ENCODE peak calls at places on chromosomes 7 and 10, in ten cellular contexts. D is NCI-H1092; G is activated naive CD4-positive, alpha-beta T cell; K is A549; W is HEK293T; B is GM03348; H is dorsolateral prefrontal cortex; V is AG08395; Z is NCI-H1417 treated with DMSO at 0.1 percent for 48 hours; R is pancreas. Q is an unnamed sample.
A peak's percentile ranks its signal among the peaks of the same experiment; 100 is the strongest.

GRCh38 chr7:114243019-114243507 is 171.6 kb upstream of the FOXP2 start:
- DNase-seq in D (no peak), Z (no peak), V (peak; percentile 2), H (no peak), K (no peak), R (no peak), G (no peak), B (no peak), W (no peak), Q (no peak)

GRCh38 chr10:125000366-125001312 is 58.7 kb downstream of the ZRANB1 start:
- DNase-seq in V (peak; percentile 25), G (no peak), W (peak; percentile 39), R (peak; percentile 65), B (peak; percentile 27), D (no peak), Z (no peak), K (no peak), H (peak; percentile 51), Q (no peak)

GRCh38 chr10:79298403-79299244 is 48.6 kb upstream of the PPIF start:
- DNase-seq in H (peak; percentile 65), R (no peak), B (peak; percentile 96), D (no peak), Z (no peak), W (peak; percentile 19), V (peak; percentile 97), G (no peak), K (peak; percentile 84), Q (peak; percentile 93)

GRCh38 chr7:77266162-77266807 is 66.7 kb upstream of the FGL2 start:
- DNase-seq in H (no peak), D (no peak), Z (no peak), B (no peak), R (no peak), V (no peak), G (no peak), W (no peak), K (no peak), Q (no peak)

GRCh38 chr10:73971636-73972354 is 26.1 kb upstream of the VCL start:
- DNase-seq in K (no peak), R (no peak), Z (no peak), W (no peak), B (no peak), V (no peak), H (no peak), D (no peak), G (no peak), Q (no peak)

GRCh38 chr7:105323366-105323765 is 65.4 kb downstream of the SRPK2 start:
- DNase-seq in G (no peak), K (no peak), Z (no peak), V (no peak), B (no peak), W (no peak), H (no peak), R (no peak), D (no peak), Q (no peak)

GRCh38 chr7:15685358-15686181 is 913 bp downstream of the MEOX2 start:
- DNase-seq in K (no peak), G (no peak), W (no peak), V (peak; percentile 40), Z (no peak), B (peak; percentile 61), H (no peak), D (peak; percentile 75), R (no peak), Q (peak; percentile 83)

GRCh38 chr7:148964510-148965267 is 63.6 kb downstream of the PDIA4 start:
- DNase-seq in K (peak; percentile 60), W (no peak), D (no peak), V (no peak), H (no peak), B (no peak), Z (no peak), G (no peak), R (no peak), Q (no peak)

GRCh38 chr7:3399858-3400257 is 98.8 kb downstream of the SDK1 start:
- DNase-seq in G (no peak), W (no peak), H (no peak), K (peak; percentile 61), R (no peak), V (no peak), Z (no peak), B (no peak), D (no peak), Q (no peak)

GRCh38 chr10:124736491-124737136 is 7.6 kb downstream of the FAM53B start:
- DNase-seq in Z (no peak), R (peak; percentile 81), W (no peak), K (peak; percentile 36), G (no peak), H (peak; percentile 86), V (no peak), D (no peak), B (peak; percentile 80), Q (peak; percentile 67)